ENCODE peak calls at places on chromosomes 12 and 14, in ten cellular contexts. N is MM.1S, Y is neuronal stem cell, F is colonic mucosa, T is DND-41, Z is SK-N-MC, A is trophoblast cell, H is PC-3, X is HCT116, J is mammary epithelial cell. M is an unnamed sample.

GRCh38 chr12:64618953-64619590 is 8.8 kb downstream of the RASSF3 start:
- DNase-seq in H (peak; percentile 17), Z (no peak), T (no peak), X (no peak), N (peak; percentile 14), F (no peak), A (peak; percentile 65), Y (no peak), J (peak; percentile 37), M (peak; percentile 66)

GRCh38 chr14:81990312-81990761 is 456.7 kb upstream of the SEL1L start:
- DNase-seq in N (peak; percentile 36), T (peak; percentile 43), A (peak; percentile 77), F (peak; percentile 40), X (peak; percentile 18), J (peak; percentile 32), Y (peak; percentile 72), H (peak; percentile 66), Z (peak; percentile 76), M (peak; percentile 46)

GRCh38 chr12:111413442-111414086 is 7.8 kb downstream of the SH2B3 start:
- DNase-seq in N (no peak), F (no peak), Y (no peak), A (no peak), T (no peak), X (no peak), Z (no peak), J (peak; percentile 46), H (peak; percentile 59), M (peak; percentile 89)

GRCh38 chr12:100699209-100699608 is 95.4 kb upstream of the ANO4 start:
- DNase-seq in Z (no peak), T (no peak), J (no peak), F (no peak), N (peak; percentile 87), X (no peak), A (no peak), Y (no peak), H (no peak), M (no peak)

GRCh38 chr14:34301107-34301734 is 160.8 kb downstream of the SPTSSA start:
- DNase-seq in N (peak; percentile 15), F (peak; percentile 37), T (peak; percentile 49), X (peak; percentile 28), H (peak; percentile 78), A (peak; percentile 85), J (peak; percentile 46), Y (peak; percentile 52), Z (no peak), M (peak; percentile 65)

GRCh38 chr14:72609205-72609916 is 284.5 kb downstream of the DPF3 start:
- DNase-seq in F (peak; percentile 10), H (no peak), J (no peak), Z (no peak), X (no peak), T (no peak), Y (no peak), N (no peak), A (no peak), M (no peak)

GRCh38 chr12:114440450-114441383 is 34.8 kb upstream of the TBX5 start:
- DNase-seq in F (no peak), T (no peak), A (no peak), N (no peak), Y (no peak), Z (no peak), X (no peak), J (no peak), H (no peak), M (peak; percentile 44)

GRCh38 chr14:69671365-69672050 is 60.1 kb downstream of the SUSD6 start:
- DNase-seq in F (no peak), Z (no peak), H (no peak), T (no peak), J (no peak), N (no peak), Y (no peak), X (no peak), A (no peak), M (no peak)

GRCh38 chr14:66311935-66312334 is 174.2 kb upstream of the CCDC196 start:
- DNase-seq in F (no peak), Y (no peak), H (no peak), N (no peak), X (no peak), J (no peak), A (no peak), Z (no peak), T (no peak), M (no peak)

GRCh38 chr12:42744539-42745156 is 155.1 kb upstream of the PRICKLE1 start:
- DNase-seq in A (peak; percentile 83), H (peak; percentile 90), F (no peak), X (no peak), N (no peak), T (no peak), Z (peak; percentile 14), Y (no peak), J (peak; percentile 88), M (peak; percentile 63)

GRCh38 chr12:132342322-132342721 is 12.9 kb upstream of the GALNT9 start:
- DNase-seq in Z (no peak), N (no peak), X (no peak), A (no peak), T (peak; percentile 10), F (no peak), J (no peak), Y (peak; percentile 17), H (peak; percentile 53), M (peak; percentile 12)

GRCh38 chr12:52127683-52128450 is 48.4 kb downstream of the SMIM41 start:
- DNase-seq in Y (no peak), F (no peak), Z (no peak), A (no peak), N (no peak), J (no peak), H (no peak), X (no peak), T (no peak), M (no peak)
- H3K9ac ChIP-seq in Y (no peak overlapping the region), F (no peak overlapping the region), Z (no peak overlapping the region), A (no peak overlapping the region), N (no peak overlapping the region), J (no peak overlapping the region), H (no peak overlapping the region), X (no peak overlapping the region), T (no peak overlapping the region), M (no peak overlapping the region)

GRCh38 chr14:105227346-105227745 is 21.0 kb upstream of the BTBD6 start:
- DNase-seq in H (no peak), A (no peak), Z (no peak), J (no peak), N (no peak), F (no peak), X (no peak), Y (no peak), T (no peak), M (no peak)

GRCh38 chr14:105226198-105226597 is 22.1 kb upstream of the BTBD6 start:
- DNase-seq in N (no peak), T (no peak), Y (no peak), J (no peak), A (no peak), F (no peak), X (no peak), Z (no peak), H (no peak), M (no peak)

GRCh38 chr14:105228562-105228961 is 19.8 kb upstream of the BTBD6 start:
- DNase-seq in X (no peak), A (no peak), N (no peak), H (no peak), J (no peak), T (no peak), Z (no peak), F (no peak), Y (no peak), M (no peak)

GRCh38 chr14:105224845-105225585 is 23.3 kb upstream of the BTBD6 start:
- DNase-seq in N (no peak), T (no peak), H (peak; percentile 43), J (no peak), Y (no peak), F (no peak), Z (no peak), A (no peak), X (no peak), M (no peak)

GRCh38 chr14:105229099-105229655 is 19.2 kb upstream of the BTBD6 start:
- DNase-seq in Y (no peak), X (no peak), J (no peak), N (no peak), T (no peak), Z (no peak), H (no peak), F (no peak), A (no peak), M (no peak)
- H3K9ac ChIP-seq in Y (no peak overlapping the region), X (no peak overlapping the region), J (no peak overlapping the region), N (no peak overlapping the region), T (no peak overlapping the region), Z (no peak overlapping the region), H (no peak overlapping the region), F (no peak overlapping the region), A (no peak overlapping the region), M (no peak overlapping the region)

DNA sequence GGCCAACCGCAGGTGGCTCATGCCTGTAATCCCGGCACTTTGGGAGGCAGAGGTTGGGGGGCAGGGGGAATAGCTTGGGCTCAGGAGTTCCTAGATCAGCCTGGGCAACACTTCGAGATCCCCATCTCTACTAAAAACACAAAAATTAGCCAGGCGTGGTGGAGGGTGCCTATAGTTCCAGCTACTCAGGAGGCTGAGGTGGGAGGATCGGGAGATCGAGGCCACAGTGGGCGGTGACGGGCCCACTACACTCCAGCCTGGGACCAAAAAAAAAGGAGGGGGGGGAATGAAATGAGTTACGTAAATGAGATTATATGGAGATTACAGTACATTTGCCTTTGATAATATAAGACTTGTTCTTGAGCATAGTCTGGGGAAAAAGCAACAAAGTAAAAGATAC is 1.1 kb downstream of the RPAP3 start:
- DNase-seq in X (no peak), H (no peak), J (no peak), A (no peak), F (no peak), Z (no peak), Y (no peak), T (no peak), N (no peak), M (no peak)
- H3K9ac ChIP-seq in X (peak overlapping the region; percentile 75), H (peak overlapping the region; percentile 76), J (no peak overlapping the region), A (no peak overlapping the region), F (peak overlapping the region; percentile 74), Z (peak overlapping the region; percentile 80), Y (no peak overlapping the region), T (peak overlapping the region; percentile 68), N (peak overlapping the region; percentile 89), M (peak overlapping the region; percentile 91)

DNA sequence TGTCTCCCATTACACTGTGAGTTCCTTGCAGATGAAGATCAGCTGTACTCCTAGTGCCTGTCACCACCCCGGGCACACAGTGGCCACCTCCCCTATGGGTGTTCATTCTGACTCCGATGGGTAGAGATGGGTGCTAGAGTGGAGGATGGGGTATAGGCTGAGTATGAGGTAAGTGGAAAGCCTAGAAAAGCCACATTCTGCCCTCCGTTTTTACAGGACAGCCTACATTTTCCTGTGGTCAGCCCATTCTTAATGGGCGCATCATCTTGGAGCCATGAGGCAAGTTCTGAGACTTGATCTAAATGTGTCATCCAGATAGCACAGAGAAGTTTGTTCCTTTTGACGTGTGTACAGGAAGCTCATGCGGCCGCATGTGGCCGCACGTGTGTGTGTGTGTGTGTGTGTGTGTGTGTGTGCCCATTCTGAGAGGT is 166.7 kb upstream of the HIF1A start:
- DNase-seq in J (peak; percentile 89), Z (no peak), F (no peak), Y (no peak), X (no peak), H (peak; percentile 89), N (no peak), T (no peak), A (peak; percentile 61), M (peak; percentile 93)
- H3K9ac ChIP-seq in J (no peak overlapping the region), Z (no peak overlapping the region), F (no peak overlapping the region), Y (no peak overlapping the region), X (no peak overlapping the region), H (peak overlapping the region; percentile 90), N (no peak overlapping the region), T (no peak overlapping the region), A (no peak overlapping the region), M (peak overlapping the region; percentile 34)

M was measured in GM23248.